ENCODE peak calls at places on chromosomes 1 and 21, in six cellular contexts. A, U, M, G, D and V are unnamed samples.
A peak's percentile ranks its signal among the peaks of the same experiment; 100 is the strongest.

GRCh38 chr1:216081445-216081844 is 341.8 kb downstream of the USH2A start:
- DNase-seq in D (no peak), G (no peak), M (no peak), A (no peak), U (no peak), V (no peak)

GRCh38 chr1:55720243-55720642 is 505.1 kb upstream of the USP24 start:
- DNase-seq in D (peak; percentile 57), M (no peak), U (no peak), G (peak; percentile 31), A (peak; percentile 76), V (no peak)

GRCh38 chr1:222970040-222970439 is 155.2 kb downstream of the DISP1 start:
- DNase-seq in D (no peak), M (no peak), G (no peak), U (no peak), A (no peak), V (no peak)

GRCh38 chr1:246265481-246265880 is 241.6 kb downstream of the SMYD3 start:
- DNase-seq in A (no peak), D (no peak), U (no peak), M (no peak), G (no peak), V (no peak)

GRCh38 chr1:205286335-205286950 is 35.1 kb downstream of the NUAK2 start:
- DNase-seq in A (no peak), G (no peak), M (no peak), D (no peak), U (no peak), V (no peak)

GRCh38 chr1:43804569-43804968 is 97.2 kb downstream of the ST3GAL3 start:
- DNase-seq in A (no peak), M (no peak), D (no peak), U (no peak), G (no peak), V (no peak)

GRCh38 chr1:113072757-113073456 is at the start of gene LRIG2:
- DNase-seq in U (peak; percentile 99), G (peak; percentile 99), D (peak; percentile 99), M (peak; percentile 96), A (peak; percentile 97), V (peak; percentile 90)

GRCh38 chr1:244022859-244023258 is 28.2 kb upstream of the ZBTB18 start:
- DNase-seq in D (no peak), M (no peak), G (no peak), U (no peak), A (no peak), V (no peak)

GRCh38 chr1:8070381-8070811 is 44.3 kb upstream of the ERRFI1 start:
- DNase-seq in D (no peak), G (peak; percentile 77), U (no peak), A (no peak), M (no peak), V (no peak)

GRCh38 chr1:206737729-206738222 is 32.8 kb upstream of the IL19 start:
- DNase-seq in G (no peak), D (no peak), M (no peak), A (no peak), U (no peak), V (no peak)

GRCh38 chr1:203185585-203185984 is 919 bp downstream of the CHI3L1 start:
- DNase-seq in G (no peak), U (no peak), D (no peak), A (no peak), M (no peak), V (no peak)

GRCh38 chr1:8202182-8202905 is 115.6 kb upstream of the SLC45A1 start:
- DNase-seq in M (no peak), A (peak; percentile 76), D (peak; percentile 51), G (peak; percentile 70), U (no peak), V (peak; percentile 45)

GRCh38 chr1:180927841-180928240 is 15.1 kb downstream of the KIAA1614 start:
- DNase-seq in A (no peak), G (no peak), D (no peak), U (no peak), M (no peak), V (no peak)

GRCh38 chr1:182662121-182662890 is 22.1 kb downstream of the RGS8 start:
- DNase-seq in D (no peak), A (no peak), U (no peak), G (no peak), M (no peak), V (no peak)

GRCh38 chr1:41898191-41898713 is 20.5 kb downstream of the HIVEP3 start:
- DNase-seq in U (no peak), G (no peak), D (no peak), M (no peak), A (no peak), V (no peak)

GRCh38 chr1:146036241-146036989 is 14.9 kb upstream of the HJV start:
- DNase-seq in U (no peak), A (no peak), D (no peak), M (no peak), G (no peak), V (no peak)

GRCh38 chr1:164635074-164635783 is 76.2 kb downstream of the PBX1 start:
- DNase-seq in M (no peak), D (no peak), G (no peak), A (no peak), U (no peak), V (no peak)

GRCh38 chr1:2587071-2587859 is 688 bp downstream of the PRXL2B start:
- DNase-seq in D (peak; percentile 36), U (no peak), G (no peak), M (no peak), A (no peak), V (no peak)

GRCh38 chr1:204446413-204447111 is 34.9 kb upstream of the PPP1R15B start:
- DNase-seq in D (peak; percentile 84), A (peak; percentile 65), U (no peak), G (peak; percentile 84), M (no peak), V (no peak)

GRCh38 chr1:111672338-111672737 is 52.7 kb downstream of the RAP1A start:
- DNase-seq in G (no peak), M (no peak), U (no peak), A (no peak), D (no peak), V (peak; percentile 47)

GRCh38 chr1:154520333-154520732 is 18.1 kb upstream of the SHE start:
- DNase-seq in M (no peak), G (no peak), A (no peak), D (peak; percentile 35), U (no peak), V (no peak)

GRCh38 chr1:198179556-198179981 is 22.8 kb downstream of the NEK7 start:
- DNase-seq in A (no peak), U (no peak), D (no peak), G (peak; percentile 15), M (no peak), V (no peak)

GRCh38 chr21:43861716-43862115 is 3.3 kb upstream of the AGPAT3 start:
- DNase-seq in G (no peak), A (no peak), M (no peak), D (peak; percentile 10), U (no peak), V (no peak)

GRCh38 chr1:155591770-155592169 is 18.2 kb upstream of the MSTO1 start:
- DNase-seq in U (no peak), A (no peak), G (peak; percentile 74), M (no peak), D (no peak), V (no peak)

GRCh38 chr1:104706631-104707147 is 957.0 kb downstream of the AMY1C start:
- DNase-seq in M (no peak), U (no peak), A (no peak), D (no peak), G (no peak), V (no peak)

GRCh38 chr1:175118375-175118774 is 50.7 kb downstream of the TNN start:
- DNase-seq in D (no peak), M (no peak), U (no peak), A (no peak), G (no peak), V (no peak)

GRCh38 chr1:185337221-185337620 is 20.2 kb upstream of the IVNS1ABP start:
- DNase-seq in A (no peak), U (no peak), M (no peak), D (no peak), G (no peak), V (no peak)

GRCh38 chr1:2840036-2840809 is 38.7 kb upstream of the TTC34 start:
- DNase-seq in D (no peak), U (no peak), M (no peak), G (no peak), A (no peak), V (no peak)

GRCh38 chr1:183002267-183002666 is 21.0 kb upstream of the LAMC1 start:
- DNase-seq in M (no peak), G (no peak), D (no peak), A (no peak), U (no peak), V (no peak)

GRCh38 chr21:16330340-16331319 is 600.8 kb downstream of the USP25 start:
- DNase-seq in M (no peak), U (no peak), A (no peak), D (no peak), G (peak; percentile 85), V (no peak)

GRCh38 chr21:26072891-26073615 is 97.5 kb downstream of the APP start:
- DNase-seq in U (no peak), D (no peak), A (no peak), M (no peak), G (no peak), V (peak; percentile 12)

GRCh38 chr1:204151562-204152309 is at the start of gene ETNK2:
- DNase-seq in D (peak; percentile 63), G (peak; percentile 89), U (peak; percentile 42), A (peak; percentile 89), M (no peak), V (no peak)

GRCh38 chr1:39407889-39408640 is 83.4 kb upstream of the BMP8A start:
- DNase-seq in D (no peak), A (no peak), U (no peak), G (peak; percentile 68), M (no peak), V (no peak)
- TF ChIP-seq CTCF in D (no peak), A (no peak), U (no peak), G (no peak), M (no peak), V (peak; percentile 10)

GRCh38 chr1:39755965-39756659 is 15.0 kb downstream of the OXCT2 start:
- DNase-seq in D (no peak), G (no peak), M (no peak), A (no peak), U (no peak), V (no peak)
- H3K36me3 ChIP-seq in D (peaks cover 84% of the 10 kb centered on the region), G (no peaks in the 10 kb centered on the region), M (peaks cover 14% of the 10 kb centered on the region), A (no peaks in the 10 kb centered on the region), U (peaks cover 3% of the 10 kb centered on the region), V (peaks cover 29% of the 10 kb centered on the region)

DNA sequence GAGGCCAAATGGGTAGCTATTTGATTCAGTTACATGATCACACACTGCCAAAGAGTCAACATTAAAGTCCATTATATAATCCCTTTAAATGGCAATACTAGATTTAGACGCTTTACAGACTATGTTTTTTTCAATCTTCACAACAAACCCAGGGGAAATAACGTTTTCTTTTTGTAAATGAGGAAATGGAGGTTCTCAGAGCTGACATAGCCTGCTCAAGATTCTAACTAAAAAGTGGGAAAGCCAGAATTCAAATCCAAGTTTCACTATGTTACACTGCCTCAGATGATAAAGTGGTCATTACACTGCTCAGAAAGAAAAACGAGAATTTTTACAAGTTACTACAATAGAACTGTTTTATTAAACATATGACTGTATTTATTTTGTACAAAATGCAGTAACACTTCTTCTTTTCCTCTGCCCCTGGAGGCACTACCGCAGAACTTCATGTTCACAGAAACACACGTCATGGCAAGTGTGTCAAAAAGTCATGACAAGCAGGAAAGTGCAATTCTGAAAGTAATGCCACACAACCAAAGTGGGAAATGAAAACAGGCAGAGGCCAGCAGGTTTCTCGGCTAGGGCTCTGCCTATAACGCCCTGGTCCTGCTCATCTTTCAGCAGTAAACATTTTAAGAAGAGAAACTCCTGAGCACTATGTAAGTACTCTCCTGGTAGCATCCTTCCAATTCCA is 19.0 kb downstream of the THEMIS2 start:
- DNase-seq in U (no peak), M (no peak), G (no peak), D (no peak), A (no peak), V (no peak)
- TF ChIP-seq CTCF in U (no peak), M (no peak), G (no peak), D (no peak), A (no peak), V (no peak)

GRCh38 chr1:51780927-51781326 is 97.6 kb downstream of the NRDC start:
- DNase-seq in M (no peak), G (no peak), U (no peak), A (no peak), D (no peak), V (no peak)
- H3K36me3 ChIP-seq in M (peaks cover 11% of the 10 kb centered on the region), G (no peaks in the 10 kb centered on the region), U (no peaks in the 10 kb centered on the region), A (no peaks in the 10 kb centered on the region), D (peaks cover 92% of the 10 kb centered on the region), V (peaks cover 11% of the 10 kb centered on the region)